ENCODE peak calls at places on chromosomes 7 and 10, in six cellular contexts. Q is H9, C is IMR-90, G is mesenchymal stem cell, B is mesendoderm, Y is H1. W is an unnamed sample.

GRCh38 chr7:138545123-138545522 is 85.1 kb downstream of the TRIM24 start:
- DNase-seq in Y (no peak), B (no peak), C (no peak), G (no peak), Q (no peak), W (no peak)

GRCh38 chr10:12628153-12628552 is 278.8 kb downstream of the CAMK1D start:
- DNase-seq in C (no peak), Y (no peak), G (no peak), B (no peak), Q (no peak), W (no peak)

GRCh38 chr7:139798221-139798620 is 20.4 kb upstream of the HIPK2 start:
- DNase-seq in C (no peak), G (no peak), Y (no peak), B (no peak), Q (no peak), W (no peak)

GRCh38 chr7:151920533-151920932 is 35.7 kb upstream of the GALNTL5 start:
- DNase-seq in Y (no peak), C (no peak), Q (no peak), B (no peak), G (no peak), W (no peak)

GRCh38 chr7:94183289-94183749 is 179.2 kb upstream of the BET1 start:
- DNase-seq in Q (no peak), C (peak; percentile 100), G (peak; percentile 99), B (peak; percentile 86), Y (peak; percentile 3), W (peak; percentile 35)

GRCh38 chr10:81215498-81215897 is 659.5 kb upstream of the NRG3 start:
- DNase-seq in Y (no peak), G (peak; percentile 32), C (no peak), B (no peak), Q (no peak), W (no peak)

GRCh38 chr10:129790710-129791446 is 173.2 kb downstream of the EBF3 start:
- DNase-seq in C (no peak), Y (no peak), G (no peak), B (no peak), Q (no peak), W (no peak)

GRCh38 chr10:34504534-34504933 is 310.6 kb downstream of the PARD3 start:
- DNase-seq in C (peak; percentile 71), G (peak; percentile 57), B (peak; percentile 95), Q (no peak), Y (no peak), W (no peak)

GRCh38 chr10:12341526-12341925 is 7.8 kb upstream of the CAMK1D start:
- DNase-seq in Q (no peak), G (no peak), C (no peak), B (no peak), Y (no peak), W (no peak)

GRCh38 chr10:72322280-72323058 is 32.2 kb downstream of the DNAJB12 start:
- DNase-seq in C (no peak), G (peak; percentile 68), B (peak; percentile 76), Q (no peak), Y (no peak), W (no peak)

GRCh38 chr7:106773228-106773627 is 91.9 kb upstream of the PIK3CG start:
- DNase-seq in C (no peak), G (no peak), Y (no peak), Q (no peak), B (peak; percentile 37), W (no peak)

GRCh38 chr7:17706734-17707133 is 233.6 kb downstream of the SNX13 start:
- DNase-seq in C (peak; percentile 72), B (peak; percentile 81), G (peak; percentile 69), Q (peak; percentile 72), Y (no peak), W (peak; percentile 51)

GRCh38 chr10:24363070-24363469 is 154.1 kb downstream of the KIAA1217 start:
- DNase-seq in B (no peak), Y (no peak), Q (no peak), C (peak; percentile 57), G (peak; percentile 15), W (no peak)

GRCh38 chr7:77537136-77537594 is at the start of gene PTPN12:
- DNase-seq in G (no peak), B (peak; percentile 91), Q (no peak), Y (no peak), C (no peak), W (no peak)

GRCh38 chr10:803041-803741 is 113.7 kb upstream of the DIP2C start:
- DNase-seq in B (no peak), C (no peak), Y (no peak), G (no peak), Q (peak; percentile 31), W (no peak)

GRCh38 chr10:96133135-96133534 is 3.0 kb downstream of the ZNF518A start:
- DNase-seq in G (no peak), B (no peak), Y (no peak), Q (no peak), C (peak; percentile 73), W (no peak)

GRCh38 chr7:122885583-122886356 is 490 bp downstream of the CADPS2 start:
- DNase-seq in B (peak; percentile 76), Q (peak; percentile 50), G (peak; percentile 67), Y (no peak), C (no peak), W (peak; percentile 32)

GRCh38 chr7:22872087-22872807 is 49.6 kb upstream of the TOMM7 start:
- DNase-seq in G (no peak), Y (no peak), C (no peak), Q (no peak), B (no peak), W (no peak)

GRCh38 chr7:726084-726853 is at the start of gene DNAAF5:
- DNase-seq in C (peak; percentile 81), G (peak; percentile 82), Y (no peak), B (peak; percentile 91), Q (peak; percentile 88), W (peak; percentile 71)

GRCh38 chr7:35725280-35725680 is 30.3 kb upstream of the HERPUD2 start:
- DNase-seq in G (no peak), B (no peak), C (no peak), Q (no peak), Y (no peak), W (no peak)

GRCh38 chr7:109479388-109479787 is 909.7 kb downstream of the DNAJB9 start:
- DNase-seq in B (no peak), Q (no peak), C (no peak), G (no peak), Y (no peak), W (no peak)

GRCh38 chr10:11218395-11218794 is 200.7 kb downstream of the CELF2 start:
- DNase-seq in C (no peak), Q (no peak), B (no peak), Y (no peak), G (no peak), W (no peak)

GRCh38 chr7:3154881-3155494 is 111.3 kb upstream of the CARD11 start:
- DNase-seq in Q (no peak), Y (no peak), B (peak; percentile 54), C (peak; percentile 48), G (peak; percentile 61), W (peak; percentile 29)

GRCh38 chr7:5203138-5203537 is 13.1 kb downstream of the WIPI2 start:
- DNase-seq in Y (no peak), C (no peak), Q (no peak), B (no peak), G (no peak), W (no peak)

GRCh38 chr10:5091196-5091595 is 3.0 kb upstream of the AKR1C3 start:
- DNase-seq in Y (no peak), C (no peak), B (no peak), G (no peak), Q (no peak), W (no peak)

GRCh38 chr10:5092375-5092774 is 1.8 kb upstream of the AKR1C3 start:
- DNase-seq in G (no peak), Q (no peak), C (no peak), Y (no peak), B (no peak), W (no peak)

GRCh38 chr10:5090551-5090950 is 3.7 kb upstream of the AKR1C3 start:
- DNase-seq in C (no peak), G (peak; percentile 9), B (no peak), Y (no peak), Q (no peak), W (no peak)

GRCh38 chr10:5089869-5090268 is 4.3 kb upstream of the AKR1C3 start:
- DNase-seq in Y (no peak), C (peak; percentile 28), B (peak; percentile 80), Q (peak; percentile 36), G (peak; percentile 41), W (no peak)

DNA sequence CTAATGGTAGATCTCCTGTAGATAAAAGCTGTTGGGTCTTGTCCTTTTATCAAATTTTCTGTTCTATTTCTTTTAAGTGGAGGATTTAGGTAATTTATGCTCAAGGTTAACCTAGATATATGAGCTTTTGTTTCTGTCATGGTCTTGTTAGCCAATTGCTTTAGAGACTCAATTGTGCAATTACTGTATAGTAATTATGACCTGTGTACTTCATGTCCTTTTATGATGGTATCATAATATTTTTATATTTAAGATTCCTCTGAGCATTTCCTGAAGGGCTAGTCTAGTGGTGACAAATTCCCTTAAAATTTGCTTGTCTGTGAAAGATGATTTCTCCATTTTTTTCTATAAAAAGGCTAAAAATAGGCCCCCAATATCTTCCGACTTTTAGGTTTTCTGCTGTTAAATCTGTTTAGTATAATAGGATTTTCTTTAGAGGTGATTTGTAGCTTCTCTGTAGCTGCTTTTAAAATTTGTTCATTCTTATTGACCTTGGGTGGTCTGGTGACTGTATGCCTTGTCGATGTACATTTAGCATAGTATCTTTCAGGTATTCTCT is 5.4 kb upstream of the AKR1C3 start:
- DNase-seq in B (no peak), C (no peak), Q (no peak), Y (no peak), G (no peak), W (no peak)
- H4K8ac ChIP-seq in B (no peak overlapping the region), C (no peak overlapping the region), Q (no peak overlapping the region), Y (no peak overlapping the region), G (no peak overlapping the region), W (no peak overlapping the region)

DNA sequence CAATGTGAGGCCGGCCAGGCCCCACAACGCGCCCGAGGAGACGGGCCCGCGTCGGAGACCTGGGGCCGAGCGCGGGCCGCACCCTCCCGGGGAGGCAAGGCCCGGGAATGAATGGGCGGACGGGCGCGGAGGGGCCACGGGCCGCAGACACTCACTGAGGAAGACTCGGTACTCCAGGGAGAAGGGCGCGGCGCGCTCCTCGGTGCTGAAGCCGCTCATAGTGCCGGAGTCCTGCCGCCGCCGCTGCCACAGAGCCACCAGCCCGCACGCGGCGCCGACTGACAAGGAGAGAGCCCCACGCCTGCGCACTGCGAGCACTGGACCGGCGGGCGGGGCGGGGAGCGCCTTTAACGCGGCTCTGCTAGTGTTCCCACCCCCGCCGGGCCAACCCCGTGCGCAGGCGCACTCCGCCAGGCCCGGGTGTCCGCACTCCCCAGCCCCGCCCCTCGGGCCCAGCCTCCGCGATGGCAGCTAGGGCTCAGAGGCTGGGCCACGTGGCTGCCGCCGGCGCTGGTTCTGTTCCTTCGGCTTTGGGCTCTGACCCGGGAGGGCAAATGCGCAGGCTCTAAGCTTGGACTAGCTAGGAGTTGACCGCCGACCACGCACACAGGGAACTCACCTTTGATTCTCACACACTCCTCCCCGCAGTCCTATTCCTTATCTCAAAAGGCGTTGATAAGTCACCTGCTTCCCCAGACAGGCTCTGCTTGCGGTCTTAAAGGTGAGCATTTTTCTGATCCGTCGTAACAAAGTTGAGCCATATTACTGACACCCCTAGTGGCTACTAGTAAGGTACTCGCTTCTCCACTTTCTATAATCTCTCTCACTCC is at the start of gene PPA1:
- DNase-seq in G (peak; percentile 95), Y (peak; percentile 93), C (peak; percentile 91), B (peak; percentile 98), Q (peak; percentile 98), W (peak; percentile 96)
- H4K8ac ChIP-seq in G (peak within 1 kb of the TSS; percentile 85), Y (peak within 1 kb of the TSS; percentile 91), C (peak within 1 kb of the TSS; percentile 86), B (no peak within 1 kb of the TSS), Q (no peak within 1 kb of the TSS), W (no peak within 1 kb of the TSS)

GRCh38 chr7:135662373-135663114 is at the start of gene STMP1:
- DNase-seq in Y (peak; percentile 92), B (peak; percentile 97), C (peak; percentile 96), G (peak; percentile 94), Q (peak; percentile 96), W (peak; percentile 90)
- H4K8ac ChIP-seq in Y (peak within 1 kb of the TSS; percentile 98), B (peak within 1 kb of the TSS; percentile 97), C (peak within 1 kb of the TSS; percentile 97), G (peak within 1 kb of the TSS; percentile 99), Q (no peak within 1 kb of the TSS), W (peak within 1 kb of the TSS; percentile 95)

GRCh38 chr7:45938626-45939302 is 17.7 kb upstream of the IGFBP3 start:
- DNase-seq in Q (peak; percentile 74), B (peak; percentile 48), Y (no peak), G (no peak), C (no peak), W (no peak)
- H4K8ac ChIP-seq in Q (no peak overlapping the region), B (no peak overlapping the region), Y (no peak overlapping the region), G (no peak overlapping the region), C (no peak overlapping the region), W (no peak overlapping the region)

W was measured in neuronal stem cell.